ENCODE peak calls at places on chromosomes 1 and 21, in five cellular contexts. One of them, this sample, is unnamed.

GRCh38 chr1:205692406-205692805 is 12.1 kb upstream of the SLC45A3 start:
- DNase-seq in activated CD4-positive, alpha-beta T cell treated with anti-CD3 and anti-CD28 coated beads, Interleukin-2, amount 10 ng/mL, durations not matched to agents 7 days and 5 days: no peak
- DNase-seq in activated CD8-positive, alpha-beta memory T cell treated with anti-CD3 and anti-CD28 coated beads for 1 hour: no peak
- DNase-seq in HuH-7: no peak
- DNase-seq in GM19239: no peak
- DNase-seq in this sample: no peak

GRCh38 chr1:181104790-181105133 is 16.3 kb downstream of the IER5 start:
- DNase-seq in activated CD4-positive, alpha-beta T cell treated with anti-CD3 and anti-CD28 coated beads, Interleukin-2, amount 10 ng/mL, durations not matched to agents 7 days and 5 days: peak; percentile 44
- DNase-seq in activated CD8-positive, alpha-beta memory T cell treated with anti-CD3 and anti-CD28 coated beads for 1 hour: no peak
- DNase-seq in HuH-7: no peak
- DNase-seq in GM19239: no peak
- DNase-seq in this sample: no peak

GRCh38 chr1:155127672-155128468 is at the start of gene EFNA1:
- DNase-seq in activated CD4-positive, alpha-beta T cell treated with anti-CD3 and anti-CD28 coated beads, Interleukin-2, amount 10 ng/mL, durations not matched to agents 7 days and 5 days: peak; percentile 29
- DNase-seq in activated CD8-positive, alpha-beta memory T cell treated with anti-CD3 and anti-CD28 coated beads for 1 hour: no peak
- DNase-seq in HuH-7: peak; percentile 73
- DNase-seq in GM19239: no peak
- DNase-seq in this sample: peak; percentile 68

GRCh38 chr1:234934611-234935033 is 194.0 kb downstream of the TOMM20 start:
- DNase-seq in activated CD4-positive, alpha-beta T cell treated with anti-CD3 and anti-CD28 coated beads, Interleukin-2, amount 10 ng/mL, durations not matched to agents 7 days and 5 days: no peak
- DNase-seq in activated CD8-positive, alpha-beta memory T cell treated with anti-CD3 and anti-CD28 coated beads for 1 hour: no peak
- DNase-seq in HuH-7: no peak
- DNase-seq in GM19239: no peak
- DNase-seq in this sample: peak; percentile 62

GRCh38 chr21:34100789-34101188 is 27.4 kb downstream of the MRPS6 start:
- DNase-seq in activated CD4-positive, alpha-beta T cell treated with anti-CD3 and anti-CD28 coated beads, Interleukin-2, amount 10 ng/mL, durations not matched to agents 7 days and 5 days: no peak
- DNase-seq in activated CD8-positive, alpha-beta memory T cell treated with anti-CD3 and anti-CD28 coated beads for 1 hour: no peak
- DNase-seq in HuH-7: no peak
- DNase-seq in GM19239: no peak
- DNase-seq in this sample: peak; percentile 18

GRCh38 chr1:62212411-62212810 is 17.8 kb downstream of the L1TD1 start:
- DNase-seq in activated CD4-positive, alpha-beta T cell treated with anti-CD3 and anti-CD28 coated beads, Interleukin-2, amount 10 ng/mL, durations not matched to agents 7 days and 5 days: no peak
- DNase-seq in activated CD8-positive, alpha-beta memory T cell treated with anti-CD3 and anti-CD28 coated beads for 1 hour: no peak
- DNase-seq in HuH-7: no peak
- DNase-seq in GM19239: no peak
- DNase-seq in this sample: no peak

GRCh38 chr1:65832296-65832695 is 39.6 kb downstream of the PDE4B start:
- DNase-seq in activated CD4-positive, alpha-beta T cell treated with anti-CD3 and anti-CD28 coated beads, Interleukin-2, amount 10 ng/mL, durations not matched to agents 7 days and 5 days: no peak
- DNase-seq in activated CD8-positive, alpha-beta memory T cell treated with anti-CD3 and anti-CD28 coated beads for 1 hour: no peak
- DNase-seq in HuH-7: no peak
- DNase-seq in GM19239: no peak
- DNase-seq in this sample: peak; percentile 10

GRCh38 chr1:210292276-210292851 is 36.3 kb upstream of the HHAT start:
- DNase-seq in activated CD4-positive, alpha-beta T cell treated with anti-CD3 and anti-CD28 coated beads, Interleukin-2, amount 10 ng/mL, durations not matched to agents 7 days and 5 days: peak; percentile 26
- DNase-seq in activated CD8-positive, alpha-beta memory T cell treated with anti-CD3 and anti-CD28 coated beads for 1 hour: no peak
- DNase-seq in HuH-7: no peak
- DNase-seq in GM19239: peak; percentile 26
- DNase-seq in this sample: peak; percentile 72

GRCh38 chr1:108831225-108831624 is 25.7 kb downstream of the AKNAD1 start:
- DNase-seq in activated CD4-positive, alpha-beta T cell treated with anti-CD3 and anti-CD28 coated beads, Interleukin-2, amount 10 ng/mL, durations not matched to agents 7 days and 5 days: no peak
- DNase-seq in activated CD8-positive, alpha-beta memory T cell treated with anti-CD3 and anti-CD28 coated beads for 1 hour: no peak
- DNase-seq in HuH-7: no peak
- DNase-seq in GM19239: no peak
- DNase-seq in this sample: no peak

GRCh38 chr1:108000620-108001105 is 35.7 kb upstream of the VAV3 start:
- DNase-seq in activated CD4-positive, alpha-beta T cell treated with anti-CD3 and anti-CD28 coated beads, Interleukin-2, amount 10 ng/mL, durations not matched to agents 7 days and 5 days: no peak
- DNase-seq in activated CD8-positive, alpha-beta memory T cell treated with anti-CD3 and anti-CD28 coated beads for 1 hour: no peak
- DNase-seq in HuH-7: no peak
- DNase-seq in GM19239: no peak
- DNase-seq in this sample: peak; percentile 90

GRCh38 chr1:58573705-58574591 is 3.1 kb downstream of the TACSTD2 start:
- DNase-seq in activated CD4-positive, alpha-beta T cell treated with anti-CD3 and anti-CD28 coated beads, Interleukin-2, amount 10 ng/mL, durations not matched to agents 7 days and 5 days: peak; percentile 49
- DNase-seq in activated CD8-positive, alpha-beta memory T cell treated with anti-CD3 and anti-CD28 coated beads for 1 hour: no peak
- DNase-seq in HuH-7: no peak
- DNase-seq in GM19239: peak; percentile 61
- DNase-seq in this sample: peak; percentile 90